ENCODE peak calls at places on chromosomes 5 and 9, in six cellular contexts. N is bronchial epithelial cell, W is cardiac muscle cell, C is AG08395, M is ELF-1, R is NCI-H1417. I is an unnamed sample.

GRCh38 chr9:26462213-26462612 is 430.4 kb downstream of the CAAP1 start:
- DNase-seq in N (peak), W (peak), C (no peak), M (no peak), R (no peak), I (no peak)

GRCh38 chr5:131757830-131758519 is 38.8 kb downstream of the FNIP1 start:
- DNase-seq in N (no peak), W (no peak), C (no peak), M (no peak), R (no peak), I (no peak)

GRCh38 chr5:177131019-177131320 is 2.6 kb upstream of the NSD1 start:
- DNase-seq in N (no peak), W (no peak), C (no peak), M (peak), R (no peak), I (no peak)

GRCh38 chr5:171957591-171958251 is 48.7 kb downstream of the FBXW11 start:
- DNase-seq in N (peak), W (no peak), C (no peak), M (no peak), R (no peak), I (no peak)

GRCh38 chr9:109880276-109881169 is 100.5 kb downstream of the PALM2AKAP2 start:
- DNase-seq in N (peak), W (no peak), C (peak), M (peak), R (no peak), I (peak)

GRCh38 chr5:176714067-176714466 is 66.8 kb downstream of the TSPAN17 start:
- DNase-seq in N (peak), W (no peak), C (no peak), M (no peak), R (no peak), I (no peak)

GRCh38 chr5:59842999-59843398 is 50.5 kb downstream of the PDE4D start:
- DNase-seq in N (peak), W (no peak), C (no peak), M (no peak), R (no peak), I (no peak)

GRCh38 chr5:21663082-21663481 is 1190.1 kb downstream of the CDH12 start:
- DNase-seq in N (no peak), W (no peak), C (no peak), M (peak), R (no peak), I (no peak)